ENCODE peak calls at places on chromosomes 2 and 18, in six cellular contexts. I is NCI-H2171 treated with DMSO at 0.1 percent for 48 hours, V is OCI-LY7, U is NCI-H1694 treated with DMSO at 0.1 percent for 48 hours, H is GM12892, N is T-helper 2 cell. E is an unnamed sample.

GRCh38 chr2:96859338-96859649 is 1.5 kb upstream of the ANKRD39 start:
- DNase-seq in I (no peak), V (no peak), U (no peak), H (no peak), N (no peak), E (no peak)

GRCh38 chr2:39202639-39203369 is 41.0 kb downstream of the CDKL4 start:
- DNase-seq in I (no peak), V (no peak), U (no peak), H (no peak), N (no peak), E (no peak)

GRCh38 chr2:188369365-188369764 is 77.7 kb downstream of the GULP1 start:
- DNase-seq in I (peak), V (peak), U (peak), H (no peak), N (no peak), E (peak)

GRCh38 chr2:206149330-206149729 is 9.9 kb downstream of the NDUFS1 start:
- DNase-seq in I (no peak), V (no peak), U (no peak), H (no peak), N (no peak), E (no peak)

GRCh38 chr2:70344195-70344594 is 42.3 kb upstream of the FAM136A start:
- DNase-seq in I (no peak), V (no peak), U (no peak), H (no peak), N (no peak), E (no peak)

GRCh38 chr18:59643740-59644139 is 53.5 kb downstream of the CCBE1 start:
- DNase-seq in I (no peak), V (no peak), U (no peak), H (no peak), N (no peak), E (no peak)

GRCh38 chr2:211070547-211070946 is 514.1 kb downstream of the CPS1 start:
- DNase-seq in I (no peak), V (no peak), U (no peak), H (no peak), N (no peak), E (no peak)

GRCh38 chr2:214410918-214411554 is at the start of gene VWC2L:
- DNase-seq in I (peak), V (peak), U (peak), H (no peak), N (peak), E (no peak)

GRCh38 chr2:170972508-170973224 is 43.6 kb downstream of the GORASP2 start:
- DNase-seq in I (peak), V (no peak), U (peak), H (no peak), N (no peak), E (no peak)

GRCh38 chr18:67665266-67665665 is 148.7 kb upstream of the DSEL start:
- DNase-seq in I (no peak), V (no peak), U (no peak), H (no peak), N (no peak), E (no peak)

GRCh38 chr2:98508690-98509054 is 64.0 kb downstream of the INPP4A start:
- DNase-seq in I (no peak), V (no peak), U (no peak), H (no peak), N (peak), E (no peak)

GRCh38 chr2:27194538-27195354 is 17.1 kb upstream of the ATRAID start:
- DNase-seq in I (no peak), V (no peak), U (no peak), H (no peak), N (no peak), E (no peak)